ENCODE peak calls at places on chromosome 6, in eight cellular contexts. D, W, S, A, T, K, M and L are unnamed samples.

GRCh38 chr6:13453771-13454251 is 33.6 kb downstream of the GFOD1 start:
- DNase-seq in K (no peak), A (peak; percentile 89), S (no peak), T (no peak), M (no peak), W (no peak), D (no peak), L (no peak)

GRCh38 chr6:162184465-162184864 is 543.1 kb downstream of the PRKN start:
- DNase-seq in W (no peak), T (no peak), S (no peak), M (no peak), A (no peak), K (no peak), D (no peak), L (no peak)

GRCh38 chr6:13445005-13445743 is 42.2 kb downstream of the GFOD1 start:
- DNase-seq in D (peak; percentile 84), M (no peak), K (peak; percentile 86), T (peak; percentile 68), A (peak; percentile 83), S (no peak), W (peak; percentile 68), L (no peak)

GRCh38 chr6:23413327-23414203 is 712.5 kb upstream of the NRSN1 start:
- DNase-seq in A (no peak), K (no peak), D (no peak), W (no peak), S (no peak), M (no peak), T (no peak), L (no peak)

GRCh38 chr6:142152731-142153130 is 5.7 kb downstream of the VTA1 start:
- DNase-seq in S (no peak), W (no peak), K (no peak), A (no peak), T (no peak), M (peak; percentile 54), D (no peak), L (no peak)

GRCh38 chr6:166769648-166770047 is 142.6 kb upstream of the RPS6KA2 start:
- DNase-seq in K (no peak), S (no peak), M (no peak), A (no peak), D (peak; percentile 9), T (no peak), W (no peak), L (no peak)

GRCh38 chr6:169165031-169165430 is 88.6 kb downstream of the THBS2 start:
- DNase-seq in K (no peak), T (no peak), D (no peak), S (no peak), W (no peak), M (no peak), A (no peak), L (no peak)

GRCh38 chr6:129748212-129748900 is 38.4 kb upstream of the ARHGAP18 start:
- DNase-seq in K (peak; percentile 66), D (peak; percentile 29), S (no peak), M (no peak), W (no peak), A (peak; percentile 70), T (no peak), L (no peak)

GRCh38 chr6:33412140-33413009 is 1.6 kb downstream of the PHF1 start:
- DNase-seq in W (no peak), D (no peak), K (peak; percentile 78), T (no peak), S (no peak), A (no peak), M (no peak), L (no peak)

GRCh38 chr6:150241751-150242150 is 98.9 kb downstream of the PPP1R14C start:
- DNase-seq in T (no peak), K (no peak), M (no peak), S (no peak), A (no peak), W (no peak), D (no peak), L (no peak)

GRCh38 chr6:26366504-26366903 is 1.5 kb downstream of the BTN3A2 start:
- DNase-seq in S (no peak), K (no peak), D (no peak), W (no peak), T (no peak), A (no peak), M (no peak), L (no peak)

GRCh38 chr6:4078830-4079471 is at the start of gene FAM217A:
- DNase-seq in A (no peak), T (no peak), D (no peak), S (no peak), K (no peak), W (no peak), M (no peak), L (no peak)

GRCh38 chr6:41529049-41529448 is 17.1 kb upstream of the FOXP4 start:
- DNase-seq in W (no peak), A (no peak), M (no peak), S (no peak), D (no peak), T (no peak), K (no peak), L (no peak)

GRCh38 chr6:41531591-41532582 is 14.3 kb upstream of the FOXP4 start:
- DNase-seq in S (no peak), T (no peak), M (peak; percentile 67), D (no peak), K (peak; percentile 83), A (no peak), W (no peak), L (peak; percentile 83)

GRCh38 chr6:41529970-41530369 is 16.2 kb upstream of the FOXP4 start:
- DNase-seq in A (no peak), D (no peak), M (no peak), T (no peak), W (no peak), S (no peak), K (no peak), L (no peak)

GRCh38 chr6:41530476-41530875 is 15.7 kb upstream of the FOXP4 start:
- DNase-seq in D (no peak), S (no peak), M (no peak), T (no peak), A (no peak), K (no peak), W (no peak), L (no peak)

GRCh38 chr6:41531016-41531415 is 15.2 kb upstream of the FOXP4 start:
- DNase-seq in W (no peak), K (no peak), S (no peak), T (no peak), D (no peak), A (no peak), M (no peak), L (no peak)
- H3K4me3 ChIP-seq in W (no peak overlapping the region), K (no peak overlapping the region), S (no peak overlapping the region), T (no peak overlapping the region), D (no peak overlapping the region), A (no peak overlapping the region), M (no peak overlapping the region), L (no peak overlapping the region)

GRCh38 chr6:31927242-31927867 is at the start of gene C2:
- DNase-seq in D (no peak), S (no peak), M (no peak), K (no peak), W (no peak), A (no peak), T (no peak), L (no peak)
- TF ChIP-seq CTCF in D (no peak), S (no peak), M (no peak), K (no peak), W (no peak), A (no peak), T (no peak), L (no peak)

GRCh38 chr6:89500486-89501020 is 67.6 kb downstream of the ANKRD6 start:
- DNase-seq in D (no peak), M (no peak), S (no peak), T (no peak), A (no peak), K (no peak), W (no peak), L (no peak)
- H3K4me3 ChIP-seq in D (no peak overlapping the region), M (no peak overlapping the region), S (no peak overlapping the region), T (no peak overlapping the region), A (no peak overlapping the region), K (no peak overlapping the region), W (no peak overlapping the region), L (no peak overlapping the region)

GRCh38 chr6:38636027-38636426 is 3.7 kb downstream of the BTBD9 start:
- DNase-seq in M (no peak), S (no peak), T (no peak), D (no peak), A (no peak), W (no peak), K (no peak), L (no peak)

GRCh38 chr6:38637756-38638155 is 2.0 kb downstream of the BTBD9 start:
- DNase-seq in S (no peak), A (no peak), M (no peak), D (no peak), W (no peak), K (no peak), T (no peak), L (no peak)

GRCh38 chr6:38639498-38640215 is at the start of gene BTBD9:
- DNase-seq in D (peak; percentile 80), W (peak; percentile 90), T (peak; percentile 84), S (peak; percentile 59), M (peak; percentile 81), K (peak; percentile 97), A (peak; percentile 78), L (peak; percentile 30)

GRCh38 chr6:38640216-38640909 is 634 bp upstream of the BTBD9 start:
- DNase-seq in A (peak; percentile 2), T (no peak), W (peak; percentile 39), D (no peak), M (no peak), K (peak; percentile 77), S (no peak), L (no peak)

GRCh38 chr6:38638941-38639497 is 710 bp downstream of the BTBD9 start:
- DNase-seq in T (no peak), S (no peak), A (peak; percentile 56), D (peak; percentile 69), K (no peak), W (no peak), M (peak; percentile 37), L (no peak)
- TF ChIP-seq CTCF in T (no peak), S (no peak), A (no peak), D (no peak), K (no peak), W (no peak), M (no peak), L (no peak)

DNA sequence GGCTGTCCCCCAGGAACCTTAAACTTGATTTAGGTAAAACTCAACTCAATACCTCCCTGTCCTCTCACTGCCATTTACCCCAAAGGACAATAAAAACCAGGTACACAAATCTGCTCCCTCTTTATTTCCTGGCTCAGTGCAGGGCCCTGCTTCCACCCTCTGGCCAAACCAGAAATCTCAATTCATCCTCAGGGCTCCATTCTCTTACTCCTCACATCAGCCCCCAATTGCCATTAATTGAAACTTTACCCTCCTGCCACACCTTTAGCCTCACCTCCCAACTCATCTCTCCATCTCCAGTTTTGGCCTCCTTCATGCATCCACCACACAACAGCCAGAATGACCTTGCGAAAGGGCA is 10.5 kb downstream of the ZBTB2 start:
- DNase-seq in A (no peak), D (no peak), M (no peak), T (no peak), W (no peak), K (no peak), S (no peak), L (no peak)
- H3K4me3 ChIP-seq in A (no peak overlapping the region), D (no peak overlapping the region), M (no peak overlapping the region), T (no peak overlapping the region), W (no peak overlapping the region), K (peak overlapping the region; percentile 18), S (no peak overlapping the region), L (no peak overlapping the region)

GRCh38 chr6:55528624-55529023 is 50.4 kb downstream of the HMGCLL1 start:
- DNase-seq in A (peak; percentile 44), D (peak; percentile 18), K (no peak), S (no peak), T (no peak), W (no peak), M (peak; percentile 4), L (peak; percentile 24)
- TF ChIP-seq CTCF in A (peak; percentile 56), D (peak; percentile 17), K (no peak), S (peak; percentile 25), T (no peak), W (no peak), M (peak; percentile 27), L (peak; percentile 43)